ENCODE peak calls at places on chromosomes 16 and 17, in ten cellular contexts. G is lung, C is B cell, K is AG04449, V is progenitor cell of endocrine pancreas, M is stromal cell of bone marrow, L is A549, E is GM13977, P is A172, O is LoVo. R is an unnamed sample.

GRCh38 chr17:67289174-67289876 is 44.3 kb upstream of the HELZ start:
- DNase-seq in G (peak; percentile 66), E (no peak), M (peak; percentile 75), P (no peak), L (no peak), O (no peak), K (no peak), C (no peak), V (no peak), R (peak; percentile 29)

GRCh38 chr16:84836234-84836647 is 16.5 kb downstream of the CRISPLD2 start:
- DNase-seq in O (peak; percentile 48), V (peak; percentile 38), L (no peak), E (no peak), G (peak; percentile 63), P (peak; percentile 98), M (peak; percentile 99), K (peak; percentile 100), C (no peak), R (peak; percentile 100)

GRCh38 chr16:67112591-67113399 is 3.1 kb downstream of the PHAF1 start:
- DNase-seq in K (no peak), M (no peak), P (no peak), C (no peak), V (no peak), L (no peak), G (no peak), O (peak; percentile 10), E (no peak), R (no peak)

GRCh38 chr16:66261826-66262225 is 104.7 kb upstream of the CDH5 start:
- DNase-seq in C (no peak), P (no peak), G (no peak), L (no peak), V (no peak), M (no peak), E (no peak), O (no peak), K (no peak), R (no peak)

GRCh38 chr17:62057696-62058095 is 7.4 kb downstream of the MED13 start:
- DNase-seq in L (no peak), C (no peak), G (no peak), O (no peak), M (no peak), K (no peak), E (no peak), P (no peak), V (no peak), R (no peak)

GRCh38 chr16:75011634-75012307 is 12.9 kb downstream of the ZNRF1 start:
- DNase-seq in E (peak; percentile 60), K (peak; percentile 67), G (no peak), V (no peak), C (no peak), O (peak; percentile 60), M (peak; percentile 95), P (peak; percentile 92), L (no peak), R (peak; percentile 61)

GRCh38 chr17:16328997-16329396 is 24.3 kb downstream of the CENPV start:
- DNase-seq in L (peak; percentile 63), O (no peak), V (no peak), E (no peak), K (no peak), M (no peak), C (no peak), G (no peak), P (peak; percentile 23), R (no peak)

GRCh38 chr17:36722903-36723263 is 121.5 kb downstream of the MRM1 start:
- DNase-seq in G (no peak), V (no peak), L (no peak), K (no peak), P (no peak), M (no peak), O (no peak), C (no peak), E (no peak), R (no peak)

GRCh38 chr17:60137731-60138130 is 12.0 kb upstream of the CA4 start:
- DNase-seq in M (no peak), E (no peak), O (no peak), C (no peak), K (no peak), V (no peak), L (no peak), G (no peak), P (no peak), R (no peak)

GRCh38 chr17:43823350-43824084 is 9.4 kb downstream of the MPP3 start:
- DNase-seq in P (no peak), L (no peak), E (no peak), V (no peak), C (no peak), M (no peak), K (no peak), O (no peak), G (peak; percentile 72), R (no peak)

GRCh38 chr16:49528035-49528434 is 154.4 kb downstream of the C16orf78 start:
- DNase-seq in O (no peak), V (no peak), C (no peak), G (no peak), P (peak; percentile 60), E (peak; percentile 45), K (no peak), L (no peak), M (peak; percentile 33), R (no peak)

GRCh38 chr16:59042296-59042695 is 308.2 kb upstream of the GOT2 start:
- DNase-seq in P (no peak), E (no peak), O (no peak), K (no peak), M (no peak), L (no peak), V (no peak), C (no peak), G (no peak), R (no peak)

GRCh38 chr16:68760671-68761275 is 23.7 kb downstream of the CDH1 start:
- DNase-seq in M (no peak), E (peak; percentile 62), P (peak; percentile 95), L (peak; percentile 48), K (no peak), C (no peak), O (no peak), V (no peak), G (no peak), R (no peak)

GRCh38 chr16:74447578-74447977 is 26.3 kb upstream of the CLEC18B start:
- DNase-seq in L (no peak), K (no peak), G (no peak), V (no peak), C (no peak), O (no peak), P (no peak), E (no peak), M (no peak), R (no peak)

GRCh38 chr17:62089296-62089695 is 24.2 kb upstream of the MED13 start:
- DNase-seq in V (no peak), C (no peak), K (no peak), L (no peak), O (no peak), E (no peak), G (no peak), P (no peak), M (no peak), R (no peak)

GRCh38 chr16:67457611-67458010 is 23.3 kb downstream of the ATP6V0D1 start:
- DNase-seq in P (no peak), M (no peak), C (no peak), O (no peak), E (no peak), L (no peak), V (no peak), K (no peak), G (no peak), R (no peak)

GRCh38 chr16:30875881-30876791 is 17.7 kb downstream of the BCL7C start:
- DNase-seq in O (no peak), P (peak; percentile 34), G (no peak), C (peak; percentile 58), K (no peak), L (no peak), V (no peak), M (no peak), E (peak; percentile 71), R (no peak)

GRCh38 chr17:10294162-10294561 is 78.6 kb downstream of the MYH13 start:
- DNase-seq in V (no peak), M (no peak), P (no peak), L (no peak), O (no peak), C (no peak), K (no peak), E (peak; percentile 51), G (no peak), R (no peak)

GRCh38 chr16:27483083-27483437 is 66.7 kb downstream of the GTF3C1 start:
- DNase-seq in K (no peak), G (no peak), L (no peak), C (no peak), O (no peak), M (no peak), E (no peak), P (no peak), V (no peak), R (no peak)

GRCh38 chr17:79651751-79652150 is 40.9 kb upstream of the RBFOX3 start:
- DNase-seq in P (no peak), K (no peak), V (peak; percentile 5), M (no peak), E (no peak), O (no peak), L (no peak), G (no peak), C (no peak), R (no peak)

GRCh38 chr17:77560841-77561240 is 397.7 kb upstream of the TNRC6C start:
- DNase-seq in G (no peak), P (no peak), C (no peak), K (no peak), O (no peak), E (no peak), M (no peak), V (no peak), L (no peak), R (no peak)

GRCh38 chr17:69654981-69655581 is 240.6 kb downstream of the MAP2K6 start:
- DNase-seq in E (no peak), G (no peak), P (peak; percentile 8), O (no peak), V (no peak), L (no peak), M (peak; percentile 86), C (no peak), K (peak; percentile 59), R (peak; percentile 68)

GRCh38 chr17:53142890-53143289 is 679.8 kb upstream of the KIF2B start:
- DNase-seq in C (no peak), L (no peak), O (no peak), K (no peak), P (no peak), E (no peak), G (no peak), M (no peak), V (no peak), R (no peak)

GRCh38 chr16:29804455-29805231 is 1.7 kb upstream of the MAZ start:
- DNase-seq in G (no peak), M (no peak), V (no peak), E (no peak), O (no peak), P (no peak), K (no peak), L (no peak), C (no peak), R (no peak)

GRCh38 chr17:45128331-45128730 is 4.0 kb downstream of the PLCD3 start:
- DNase-seq in V (no peak), E (no peak), L (no peak), C (no peak), K (no peak), M (no peak), O (no peak), G (no peak), P (no peak), R (no peak)